ENCODE peak calls at places on chromosomes 12 and 14, in five cellular contexts. S is heart right ventricle, Q is right cardiac atrium, M is spleen, E is H7. J is an unnamed sample.

GRCh38 chr14:26622611-26623010 is 24.8 kb upstream of the NOVA1 start:
- DNase-seq in S (no peak), Q (no peak), M (no peak), E (no peak), J (no peak)

GRCh38 chr12:42086021-42086420 is 58.7 kb downstream of the GXYLT1 start:
- DNase-seq in S (no peak), Q (no peak), M (no peak), E (no peak), J (no peak)

GRCh38 chr14:90732723-90733122 is 83.5 kb downstream of the TTC7B start:
- DNase-seq in S (no peak), Q (no peak), M (no peak), E (no peak), J (no peak)

GRCh38 chr12:6180300-6181051 is 19.7 kb upstream of the CD9 start:
- DNase-seq in S (peak), Q (peak), M (peak), E (no peak), J (no peak)

GRCh38 chr14:74135386-74135785 is 50.6 kb downstream of the LIN52 start:
- DNase-seq in S (no peak), Q (no peak), M (no peak), E (no peak), J (no peak)

GRCh38 chr12:41942355-41942754 is 202.3 kb downstream of the GXYLT1 start:
- DNase-seq in S (no peak), Q (no peak), M (no peak), E (no peak), J (no peak)

GRCh38 chr14:59275668-59276067 is 87.2 kb downstream of the DAAM1 start:
- DNase-seq in S (no peak), Q (no peak), M (no peak), E (no peak), J (no peak)

GRCh38 chr12:108745641-108746040 is 14.3 kb upstream of the CORO1C start:
- DNase-seq in S (no peak), Q (no peak), M (no peak), E (no peak), J (no peak)

GRCh38 chr12:80778005-80778541 is 61.4 kb downstream of the MYF5 start:
- DNase-seq in S (peak), Q (peak), M (no peak), E (no peak), J (peak)

GRCh38 chr14:47366006-47366405 is 309.4 kb downstream of the MDGA2 start:
- DNase-seq in S (no peak), Q (no peak), M (no peak), E (peak), J (no peak)

GRCh38 chr12:113766880-113767878 is 198.9 kb downstream of the RBM19 start:
- DNase-seq in S (no peak), Q (no peak), M (no peak), E (no peak), J (no peak)

GRCh38 chr14:104433401-104434213 is 146.0 kb upstream of the C14orf180 start:
- DNase-seq in S (no peak), Q (peak), M (peak), E (peak), J (peak)

GRCh38 chr12:132161046-132161781 is 17.0 kb downstream of the NOC4L start:
- DNase-seq in S (no peak), Q (peak), M (peak), E (no peak), J (no peak)

GRCh38 chr14:63421919-63422318 is 103.2 kb upstream of the GPHB5 start:
- DNase-seq in S (no peak), Q (no peak), M (no peak), E (no peak), J (no peak)

GRCh38 chr12:92503977-92504966 is 198.5 kb upstream of the PLEKHG7 start:
- DNase-seq in S (no peak), Q (peak), M (no peak), E (no peak), J (no peak)

GRCh38 chr14:69077841-69078240 is 75.1 kb downstream of the DCAF5 start:
- DNase-seq in S (no peak), Q (no peak), M (no peak), E (no peak), J (no peak)

GRCh38 chr14:89701079-89702043 is 253.2 kb downstream of the EFCAB11 start:
- DNase-seq in S (peak), Q (peak), M (peak), E (peak), J (peak)

GRCh38 chr12:116863275-116863767 is 17.9 kb downstream of the HRK start:
- DNase-seq in S (no peak), Q (no peak), M (no peak), E (peak), J (no peak)

GRCh38 chr12:101604132-101604531 is 9.4 kb downstream of the MYBPC1 start:
- DNase-seq in S (no peak), Q (no peak), M (no peak), E (no peak), J (no peak)

GRCh38 chr14:29846339-29847129 is 81.1 kb downstream of the PRKD1 start:
- DNase-seq in S (no peak), Q (no peak), M (no peak), E (no peak), J (no peak)

GRCh38 chr14:56216631-56217379 is 98.6 kb downstream of the PELI2 start:
- DNase-seq in S (peak), Q (peak), M (peak), E (no peak), J (no peak)

GRCh38 chr12:20604408-20604807 is 90.7 kb upstream of the SLCO1C1 start:
- DNase-seq in S (no peak), Q (no peak), M (no peak), E (no peak), J (no peak)

GRCh38 chr14:105281354-105282097 is 19.3 kb downstream of the BRF1 start:
- DNase-seq in S (no peak), Q (no peak), M (no peak), E (peak), J (no peak)

GRCh38 chr12:120150919-120151525 is 34.5 kb upstream of the RAB35 start:
- DNase-seq in S (no peak), Q (no peak), M (no peak), E (no peak), J (no peak)

GRCh38 chr12:117151195-117152031 is 38.9 kb downstream of the FBXO21 start:
- DNase-seq in S (peak), Q (peak), M (no peak), E (peak), J (no peak)

GRCh38 chr14:94342334-94342934 is 19.3 kb upstream of the SERPINA6 start:
- DNase-seq in S (peak), Q (peak), M (no peak), E (no peak), J (peak)

GRCh38 chr12:103884316-103884715 is 43.3 kb upstream of the NT5DC3 start:
- DNase-seq in S (no peak), Q (no peak), M (no peak), E (no peak), J (no peak)

GRCh38 chr14:103103461-103104388 is 9.2 kb downstream of the EXOC3L4 start:
- DNase-seq in S (no peak), Q (peak), M (no peak), E (peak), J (no peak)

GRCh38 chr14:76293923-76294322 is 82.0 kb upstream of the ESRRB start:
- DNase-seq in S (no peak), Q (no peak), M (no peak), E (no peak), J (no peak)

GRCh38 chr14:60652674-60653387 is 3.6 kb upstream of the SIX1 start:
- DNase-seq in S (no peak), Q (no peak), M (no peak), E (peak), J (no peak)

GRCh38 chr12:3204143-3204542 is 127.0 kb downstream of the TSPAN9 start:
- DNase-seq in S (peak), Q (no peak), M (no peak), E (peak), J (no peak)

GRCh38 chr12:118780939-118781338 is 200.4 kb upstream of the SRRM4 start:
- DNase-seq in S (no peak), Q (no peak), M (no peak), E (no peak), J (no peak)

GRCh38 chr14:101501858-101502615 is 59.3 kb upstream of the DIO3 start:
- DNase-seq in S (no peak), Q (no peak), M (peak), E (peak), J (peak)

GRCh38 chr12:124949779-124950728 is 35.6 kb upstream of the UBC start:
- DNase-seq in S (no peak), Q (peak), M (no peak), E (no peak), J (no peak)

GRCh38 chr14:23300687-23301223 is 1.9 kb downstream of the PPP1R3E start:
- DNase-seq in S (peak), Q (peak), M (peak), E (peak), J (no peak)

GRCh38 chr12:29103539-29103974 is 45.5 kb upstream of the FAR2 start:
- DNase-seq in S (no peak), Q (no peak), M (no peak), E (no peak), J (no peak)

DNA sequence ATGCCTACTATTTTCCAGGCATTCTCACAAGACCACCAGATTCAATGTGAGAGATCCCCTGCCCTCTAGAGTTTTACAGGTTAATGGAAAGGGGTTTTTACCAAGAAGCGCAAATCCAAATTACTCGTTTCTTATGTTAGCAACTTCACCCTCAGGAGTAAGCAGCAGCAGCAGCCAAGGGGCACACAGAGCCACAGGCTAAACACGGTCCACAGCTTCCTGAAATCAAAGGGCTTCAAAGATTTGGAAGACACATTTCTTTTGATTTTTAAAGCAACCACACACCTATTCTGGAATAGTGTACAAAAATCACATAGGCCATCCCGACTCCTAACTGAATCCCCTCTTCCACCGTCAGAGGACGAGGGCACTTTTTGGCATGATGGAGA is 106.9 kb downstream of the ARF6 start:
- DNase-seq in S (no peak), Q (no peak), M (no peak), E (no peak), J (no peak)
- H3K4me3 ChIP-seq in S (no peak), Q (no peak), M (no peak), E (no peak), J (no peak)

GRCh38 chr14:20626274-20626673 is 15.2 kb downstream of the OR6S1 start:
- DNase-seq in S (no peak), Q (no peak), M (no peak), E (no peak), J (no peak)
- H3K4me3 ChIP-seq in S (peak), Q (no peak), M (no peak), E (peak), J (no peak)

GRCh38 chr12:12812605-12813119 is 484 bp upstream of the DDX47 start:
- DNase-seq in S (no peak), Q (no peak), M (peak), E (no peak), J (no peak)
- H3K4me3 ChIP-seq in S (no peak), Q (no peak), M (peak), E (no peak), J (no peak)

DNA sequence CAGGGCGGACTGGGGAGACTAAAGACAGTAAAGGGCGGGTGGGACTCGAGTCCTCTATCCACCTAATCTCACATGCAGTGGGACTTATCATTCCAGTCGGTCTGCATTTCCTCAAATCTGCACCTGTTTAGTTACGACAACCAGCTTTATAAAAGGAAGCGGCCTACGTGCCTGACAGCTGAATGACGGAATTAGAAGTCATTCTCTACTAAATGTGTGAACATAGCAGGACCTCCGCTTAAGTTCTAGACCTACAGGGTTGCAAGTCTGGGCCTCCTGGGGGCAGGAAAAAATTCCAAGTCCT is 109.8 kb upstream of the EGLN3 start:
- DNase-seq in S (no peak), Q (no peak), M (no peak), E (no peak), J (no peak)
- H3K4me3 ChIP-seq in S (peak), Q (peak), M (peak), E (peak), J (no peak)

GRCh38 chr12:123441523-123442164 is 5.2 kb upstream of the RILPL2 start:
- DNase-seq in S (no peak), Q (no peak), M (no peak), E (no peak), J (no peak)
- H3K4me3 ChIP-seq in S (no peak), Q (no peak), M (no peak), E (no peak), J (no peak)